ENCODE peak calls at places on chromosomes 7 and 10, in four cellular contexts. Q is OCI-M1, I is fibroblast of the aortic adventitia, T is hepatocyte. K is an unnamed sample.

GRCh38 chr7:37915438-37915837 is 1.2 kb downstream of the SFRP4 start:
- DNase-seq in Q (peak), I (peak), T (peak), K (no peak)

GRCh38 chr7:27616186-27616491 is 46.5 kb downstream of the HIBADH start:
- DNase-seq in I (no peak), T (no peak), Q (no peak), K (no peak)

GRCh38 chr7:1585142-1585981 is 15.5 kb upstream of the PSMG3 start:
- DNase-seq in Q (no peak), I (no peak), T (no peak), K (no peak)

GRCh38 chr10:32445036-32445435 is 904 bp upstream of the CCDC7 start:
- DNase-seq in T (no peak), I (peak), Q (no peak), K (no peak)

GRCh38 chr7:36192050-36192824 is 39.2 kb downstream of the EEPD1 start:
- DNase-seq in T (peak), I (peak), Q (peak), K (peak)

GRCh38 chr7:5824297-5824610 is 42.8 kb upstream of the RNF216 start:
- DNase-seq in T (no peak), Q (no peak), I (no peak), K (no peak)

GRCh38 chr7:154960063-154960790 is 42.7 kb downstream of the PAXIP1 start:
- DNase-seq in I (no peak), T (no peak), Q (no peak), K (peak)

GRCh38 chr7:105521027-105521730 is 892 bp downstream of the PUS7 start:
- DNase-seq in Q (peak), I (peak), T (peak), K (peak)

GRCh38 chr7:130242198-130243014 is 24.3 kb upstream of the CPA2 start:
- DNase-seq in Q (peak), T (peak), I (peak), K (peak)

GRCh38 chr7:28093617-28094232 is 86.9 kb downstream of the JAZF1 start:
- DNase-seq in I (peak), Q (peak), T (peak), K (peak)

GRCh38 chr10:91162495-91163268 is 57.8 kb upstream of the PCGF5 start:
- DNase-seq in T (peak), I (peak), Q (no peak), K (peak)

GRCh38 chr10:70053896-70054641 is 1.4 kb downstream of the MACROH2A2 start:
- DNase-seq in T (peak), Q (no peak), I (peak), K (no peak)

GRCh38 chr10:84256510-84257342 is 11.9 kb downstream of the RGR start:
- DNase-seq in T (peak), I (peak), Q (peak), K (peak)

GRCh38 chr10:7054915-7055314 is 355.9 kb downstream of the SFMBT2 start:
- DNase-seq in I (no peak), Q (peak), T (no peak), K (no peak)

GRCh38 chr10:92891885-92892705 is 43.8 kb downstream of the EXOC6 start:
- DNase-seq in T (peak), I (peak), Q (no peak), K (peak)

GRCh38 chr7:78673272-78673671 is 780.2 kb downstream of the MAGI2 start:
- DNase-seq in Q (no peak), I (no peak), T (no peak), K (no peak)

GRCh38 chr10:125629758-125630376 is 53.1 kb downstream of the TEX36 start:
- DNase-seq in Q (peak), I (peak), T (peak), K (peak)

GRCh38 chr7:128405345-128406146 is 4.2 kb downstream of the IMPDH1 start:
- DNase-seq in T (peak), I (no peak), Q (peak), K (no peak)

GRCh38 chr10:47057471-47057870 is 146.2 kb downstream of the PTPN20 start:
- DNase-seq in T (no peak), Q (no peak), I (no peak), K (no peak)

GRCh38 chr7:48389977-48390376 is 218.7 kb downstream of the ABCA13 start:
- DNase-seq in Q (peak), I (peak), T (peak), K (peak)

GRCh38 chr10:81953420-81953819 is 78.4 kb downstream of the NRG3 start:
- DNase-seq in I (no peak), Q (no peak), T (no peak), K (peak)

GRCh38 chr7:147635288-147635687 is 955.3 kb upstream of the C7orf33 start:
- DNase-seq in Q (no peak), T (no peak), I (no peak), K (no peak)

GRCh38 chr10:97321032-97321806 is 2.1 kb downstream of the FRAT1 start:
- DNase-seq in I (no peak), T (peak), Q (peak), K (no peak)

GRCh38 chr10:84341983-84342382 is 13.6 kb downstream of the CCSER2 start:
- DNase-seq in Q (no peak), T (no peak), I (no peak), K (no peak)

GRCh38 chr7:29807179-29807841 is 1.0 kb downstream of the WIPF3 start:
- DNase-seq in Q (no peak), I (no peak), T (peak), K (no peak)

GRCh38 chr10:77710759-77711682 is 73.4 kb upstream of the KCNMA1 start:
- DNase-seq in T (peak), Q (peak), I (peak), K (peak)

GRCh38 chr7:19982841-19983835 is 209.7 kb upstream of the TMEM196 start:
- DNase-seq in Q (peak), T (peak), I (peak), K (peak)

GRCh38 chr7:74380720-74381119 is 73.0 kb upstream of the GTF2IRD1 start:
- DNase-seq in T (no peak), I (no peak), Q (no peak), K (no peak)

GRCh38 chr10:20991526-20991925 is 94.4 kb upstream of the NEBL start:
- DNase-seq in I (no peak), T (no peak), Q (no peak), K (no peak)

GRCh38 chr7:100044719-100045118 is 4.9 kb upstream of the ZSCAN21 start:
- DNase-seq in Q (no peak), T (no peak), I (no peak), K (no peak)

GRCh38 chr10:124709862-124710261 is 34.3 kb downstream of the FAM53B start:
- DNase-seq in I (no peak), T (no peak), Q (no peak), K (no peak)

GRCh38 chr10:133327651-133328357 is 8.9 kb downstream of the CALY start:
- DNase-seq in Q (no peak), I (no peak), T (no peak), K (peak)

GRCh38 chr7:20466425-20467125 is 135.9 kb downstream of the ITGB8 start:
- DNase-seq in Q (no peak), I (no peak), T (no peak), K (no peak)

GRCh38 chr10:6995339-6995738 is 415.3 kb upstream of the PRKCQ start:
- DNase-seq in Q (no peak), T (no peak), I (peak), K (no peak)

GRCh38 chr7:151715661-151716338 is 161.1 kb downstream of the PRKAG2 start:
- DNase-seq in Q (no peak), I (no peak), T (no peak), K (no peak)

K was measured in amniotic epithelial cell.